ENCODE peak calls at places on chromosomes 2 and 18, in nine cellular contexts. I, E, Y, D, J, N, Q, C and O are unnamed samples. For H3K27me3, the result is how much of the 10 kb centered on the place peaks cover.

GRCh38 chr18:34640273-34640672 is 69.8 kb upstream of the DTNA start:
- DNase-seq in I (no peak), N (no peak), C (no peak), D (no peak), Q (no peak), J (no peak), E (no peak), Y (no peak), O (no peak)

GRCh38 chr18:52333860-52334259 is 6.1 kb upstream of the DCC start:
- DNase-seq in D (no peak), C (no peak), Q (no peak), N (no peak), Y (no peak), J (no peak), I (no peak), E (no peak), O (no peak)

GRCh38 chr2:178273787-178274360 is 79.6 kb downstream of the OSBPL6 start:
- DNase-seq in Y (no peak), Q (peak), E (no peak), I (no peak), N (no peak), C (no peak), J (no peak), D (no peak), O (no peak)

GRCh38 chr2:46873632-46874068 is 42.0 kb downstream of the MCFD2 start:
- DNase-seq in Y (peak), D (peak), I (peak), N (peak), J (peak), E (no peak), Q (peak), C (peak), O (peak)

GRCh38 chr2:147172493-147173185 is 672.2 kb upstream of the ACVR2A start:
- DNase-seq in I (no peak), D (no peak), Q (no peak), N (no peak), Y (no peak), E (no peak), J (no peak), C (no peak), O (no peak)

GRCh38 chr18:9750112-9750511 is 42.0 kb downstream of the RAB31 start:
- DNase-seq in I (no peak), C (no peak), E (no peak), J (no peak), D (peak), N (no peak), Q (no peak), Y (no peak), O (no peak)

GRCh38 chr18:62610509-62611394 is 87.9 kb downstream of the ZCCHC2 start:
- DNase-seq in J (no peak), C (no peak), Y (no peak), Q (no peak), I (no peak), D (no peak), N (no peak), E (no peak), O (no peak)

GRCh38 chr2:8196311-8196710 is 485.5 kb upstream of the ID2 start:
- DNase-seq in Y (no peak), C (no peak), J (no peak), I (no peak), N (no peak), Q (no peak), D (no peak), E (no peak), O (no peak)

GRCh38 chr2:8525582-8526402 is 156.1 kb upstream of the ID2 start:
- DNase-seq in D (no peak), Q (no peak), Y (peak), I (peak), N (peak), C (peak), J (peak), E (no peak), O (no peak)

GRCh38 chr2:82795446-82795845 is 1663.6 kb downstream of the SUCLG1 start:
- DNase-seq in N (no peak), J (no peak), D (no peak), I (no peak), C (no peak), E (no peak), Q (peak), Y (no peak), O (peak)

GRCh38 chr2:85551698-85552678 is 9.3 kb downstream of the GGCX start:
- DNase-seq in Y (peak), J (peak), E (peak), I (peak), Q (peak), N (peak), C (peak), D (peak), O (peak)

GRCh38 chr2:66389651-66390131 is 45.2 kb upstream of the MEIS1 start:
- DNase-seq in Y (no peak), N (no peak), D (peak), Q (no peak), J (no peak), E (no peak), I (no peak), C (no peak), O (no peak)

GRCh38 chr2:155965415-155966070 is 367.0 kb downstream of the NR4A2 start:
- DNase-seq in D (no peak), C (no peak), J (no peak), E (no peak), I (no peak), Y (no peak), N (no peak), Q (no peak), O (no peak)

GRCh38 chr2:155021591-155021990 is 323.1 kb downstream of the KCNJ3 start:
- DNase-seq in J (no peak), C (no peak), I (no peak), E (no peak), N (no peak), D (no peak), Q (no peak), Y (no peak), O (no peak)

GRCh38 chr2:195711478-195711877 is 54.5 kb downstream of the SLC39A10 start:
- DNase-seq in D (no peak), Q (no peak), N (no peak), Y (no peak), I (no peak), C (no peak), J (no peak), E (no peak), O (no peak)

GRCh38 chr2:72750977-72751639 is 74.7 kb downstream of the EXOC6B start:
- DNase-seq in Q (no peak), J (no peak), C (no peak), Y (no peak), I (no peak), D (no peak), N (no peak), E (no peak), O (no peak)

GRCh38 chr2:130930740-130931659 is 94.3 kb downstream of the ARHGEF4 start:
- DNase-seq in E (no peak), D (no peak), C (no peak), N (no peak), I (no peak), J (no peak), Q (no peak), Y (no peak), O (no peak)

GRCh38 chr2:188412190-188412589 is 120.5 kb downstream of the GULP1 start:
- DNase-seq in D (no peak), I (no peak), C (no peak), J (no peak), Y (no peak), Q (no peak), E (no peak), N (no peak), O (no peak)

GRCh38 chr2:191478754-191479679 is 198.9 kb upstream of the NABP1 start:
- DNase-seq in N (no peak), Q (peak), C (peak), J (peak), Y (no peak), E (no peak), D (no peak), I (no peak), O (no peak)

GRCh38 chr2:74566423-74567085 is 12.0 kb downstream of the DOK1 start:
- DNase-seq in E (no peak), D (peak), I (no peak), Q (no peak), C (no peak), Y (no peak), N (no peak), J (no peak), O (peak)

GRCh38 chr18:715626-716025 is 3.2 kb upstream of the ENOSF1 start:
- DNase-seq in Q (peak), C (no peak), J (no peak), I (no peak), E (no peak), Y (no peak), D (no peak), N (no peak), O (no peak)

GRCh38 chr18:12774982-12775381 is 72.1 kb downstream of the PSMG2 start:
- DNase-seq in N (no peak), D (no peak), C (no peak), J (no peak), E (no peak), I (no peak), Q (no peak), Y (no peak), O (no peak)

GRCh38 chr2:161576421-161576820 is 47.8 kb upstream of the SLC4A10 start:
- DNase-seq in D (no peak), C (no peak), E (no peak), N (no peak), I (no peak), Q (no peak), Y (no peak), J (no peak), O (no peak)

GRCh38 chr2:8036366-8036765 is 645.5 kb upstream of the ID2 start:
- DNase-seq in J (no peak), Y (no peak), E (no peak), D (no peak), I (no peak), C (no peak), Q (no peak), N (no peak), O (no peak)

GRCh38 chr2:5696741-5697521 is 4.7 kb downstream of the SOX11 start:
- DNase-seq in I (no peak), N (no peak), C (no peak), D (no peak), E (no peak), J (no peak), Y (no peak), Q (no peak), O (no peak)

GRCh38 chr2:230054079-230054478 is 14.6 kb downstream of the SLC16A14 start:
- DNase-seq in N (no peak), Q (no peak), J (no peak), I (no peak), E (no peak), D (peak), Y (no peak), C (no peak), O (peak)

GRCh38 chr2:158359846-158360245 is 96.7 kb downstream of the CCDC148 start:
- DNase-seq in Q (no peak), I (no peak), N (no peak), Y (no peak), J (no peak), C (no peak), E (no peak), D (no peak), O (peak)

GRCh38 chr2:224929512-224929911 is 112.8 kb downstream of the DOCK10 start:
- DNase-seq in E (no peak), D (no peak), C (no peak), I (no peak), J (no peak), N (no peak), Y (no peak), Q (no peak), O (no peak)

GRCh38 chr2:21039080-21039556 is 4.8 kb downstream of the APOB start:
- DNase-seq in Y (no peak), E (no peak), D (no peak), Q (no peak), J (no peak), N (no peak), C (no peak), I (no peak), O (no peak)

GRCh38 chr2:224736227-224736626 is 20.1 kb upstream of the CCDC195 start:
- DNase-seq in I (no peak), J (no peak), Q (no peak), C (no peak), E (no peak), N (no peak), Y (no peak), D (no peak), O (no peak)

GRCh38 chr2:216344206-216344957 is 27.9 kb downstream of the MARCHF4 start:
- DNase-seq in N (peak), E (no peak), Q (no peak), D (no peak), C (no peak), Y (no peak), I (no peak), J (no peak), O (no peak)

GRCh38 chr2:15652316-15653276 is 60.9 kb downstream of the DDX1 start:
- DNase-seq in I (no peak), E (no peak), J (no peak), Y (no peak), N (no peak), C (no peak), Q (no peak), D (no peak), O (no peak)
- H3K4me3 ChIP-seq in I (no peak), E (no peak), J (no peak), Y (no peak), N (no peak), C (no peak), Q (no peak), D (no peak), O (no peak)

GRCh38 chr2:200272320-200272719 is 34.2 kb upstream of the SPATS2L start:
- DNase-seq in N (no peak), J (no peak), D (no peak), I (no peak), Q (no peak), Y (no peak), E (no peak), C (no peak), O (no peak)
- H3K27me3 ChIP-seq in N (under half), J (under half), D (under half), I (under half), Q (under half), Y (under half), E (under half), C (under half), O (under half)

DNA sequence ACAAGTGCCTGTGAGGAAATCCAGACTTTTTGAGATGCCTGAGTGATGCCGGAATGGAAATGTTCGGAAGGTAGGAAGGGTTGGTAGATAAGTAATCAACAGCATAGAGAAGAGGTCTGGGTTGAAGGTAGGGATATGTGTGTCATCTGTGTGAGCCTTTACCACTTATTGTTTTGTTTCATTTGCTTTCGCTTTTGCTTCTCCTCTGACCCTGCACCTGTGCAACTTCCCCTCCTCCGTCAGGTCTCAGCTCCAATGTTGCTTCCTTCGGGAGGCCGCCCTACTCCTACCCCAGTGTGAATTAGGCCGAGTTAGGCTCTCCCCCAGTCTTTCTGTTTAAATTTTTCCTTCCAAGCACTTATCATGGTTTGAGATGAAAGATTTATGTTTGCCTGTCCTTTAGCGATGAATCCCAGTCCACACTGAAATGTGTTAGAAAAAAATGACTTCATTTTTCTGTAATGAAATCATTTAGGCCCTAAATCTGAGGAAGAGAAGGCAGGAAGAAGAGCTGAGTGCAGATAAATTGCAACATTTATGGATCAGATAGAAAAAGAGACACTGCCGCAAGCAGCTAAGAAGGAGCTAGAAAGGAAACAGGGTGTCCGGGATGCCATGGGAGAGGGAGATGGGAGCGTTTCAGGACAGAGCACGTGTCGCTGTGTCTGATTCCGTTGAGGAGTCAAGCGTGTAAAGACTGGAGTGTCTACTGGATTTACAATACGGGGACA is 139.6 kb upstream of the PELI1 start:
- DNase-seq in E (no peak), Y (no peak), I (no peak), Q (peak), N (no peak), J (no peak), D (no peak), C (no peak), O (no peak)
- H3K4me3 ChIP-seq in E (peak), Y (no peak), I (no peak), Q (no peak), N (no peak), J (no peak), D (no peak), C (no peak), O (no peak)

GRCh38 chr2:183026424-183026823 is 11.8 kb downstream of the NCKAP1 start:
- DNase-seq in E (no peak), I (no peak), Q (no peak), N (no peak), D (peak), Y (no peak), J (no peak), C (no peak), O (no peak)
- H3K27me3 ChIP-seq in E (under half), I (under half), Q (under half), N (under half), D (under half), Y (under half), J (under half), C (under half), O (under half)

GRCh38 chr2:239548491-239548890 is 147.7 kb upstream of the HDAC4 start:
- DNase-seq in Y (peak), C (no peak), J (no peak), Q (no peak), E (peak), N (no peak), I (no peak), D (no peak), O (no peak)
- H3K4me3 ChIP-seq in Y (no peak), C (no peak), J (no peak), Q (no peak), E (no peak), N (no peak), I (no peak), D (no peak), O (no peak)